ENCODE peak calls at places on chromosomes 11 and 22, in six cellular contexts. X is A549, F is IMR-90, L is GM12878, I is K562, W is HepG2. Z is an unnamed sample.
A peak's percentile ranks its signal among the peaks of the same experiment; 100 is the strongest.

GRCh38 chr11:117096140-117096972 is 1.9 kb downstream of the SIK3 start:
- DNase-seq in X (peak; percentile 56), F (no peak), L (peak; percentile 77), I (no peak), W (peak; percentile 78), Z (no peak)

GRCh38 chr22:20233351-20234313 is 34.5 kb downstream of the RTN4R start:
- DNase-seq in X (no peak), F (no peak), L (no peak), I (no peak), W (no peak), Z (no peak)

GRCh38 chr11:7154881-7155344 is 66.1 kb downstream of the RBMXL2 start:
- DNase-seq in X (no peak), F (no peak), L (no peak), I (no peak), W (no peak), Z (no peak)

GRCh38 chr11:74373382-74373781 is 24.9 kb downstream of the PGM2L1 start:
- DNase-seq in X (no peak), F (peak; percentile 44), L (no peak), I (no peak), W (no peak), Z (no peak)

GRCh38 chr11:126190792-126191191 is 20.7 kb downstream of the RPUSD4 start:
- DNase-seq in X (no peak), F (no peak), L (no peak), I (no peak), W (no peak), Z (no peak)

GRCh38 chr11:122897606-122898210 is 15.1 kb downstream of the JHY start:
- DNase-seq in X (no peak), F (peak; percentile 68), L (no peak), I (no peak), W (no peak), Z (no peak)

GRCh38 chr11:12207384-12208150 is 97.2 kb downstream of the MICAL2 start:
- DNase-seq in X (no peak), F (peak; percentile 86), L (no peak), I (no peak), W (no peak), Z (no peak)

GRCh38 chr11:81278986-81279385 is 1454.7 kb downstream of the FAM181B start:
- DNase-seq in X (no peak), F (no peak), L (no peak), I (no peak), W (no peak), Z (no peak)

GRCh38 chr11:117194267-117194666 is 4.9 kb upstream of the TAGLN start:
- DNase-seq in X (no peak), F (no peak), L (no peak), I (no peak), W (no peak), Z (no peak)

GRCh38 chr11:111737180-111737876 is 28.9 kb downstream of the PPP2R1B start:
- DNase-seq in X (no peak), F (no peak), L (no peak), I (no peak), W (no peak), Z (no peak)

GRCh38 chr11:120168960-120169681 is 31.2 kb upstream of the TRIM29 start:
- DNase-seq in X (peak; percentile 54), F (peak; percentile 45), L (no peak), I (peak; percentile 90), W (peak; percentile 30), Z (peak; percentile 86)

GRCh38 chr11:102361100-102362021 is 14.3 kb downstream of the BIRC2 start:
- DNase-seq in X (no peak), F (peak; percentile 17), L (peak; percentile 74), I (no peak), W (no peak), Z (no peak)
- TF ChIP-seq BHLHE40 in X (no peak), F (no peak), L (no peak), I (no peak), W (no peak), Z (no peak)

GRCh38 chr11:130133716-130134115 is 25.9 kb upstream of the ST14 start:
- DNase-seq in X (no peak), F (no peak), L (no peak), I (no peak), W (no peak), Z (no peak)
- TF ChIP-seq BHLHE40 in X (no peak), F (no peak), L (no peak), I (no peak), W (no peak), Z (no peak)

GRCh38 chr11:124896821-124897391 is 759 bp downstream of the ROBO4 start:
- DNase-seq in X (no peak), F (no peak), L (no peak), I (no peak), W (no peak), Z (no peak)

GRCh38 chr11:124899376-124900145 is 1.9 kb upstream of the ROBO4 start:
- DNase-seq in X (no peak), F (no peak), L (no peak), I (no peak), W (no peak), Z (no peak)

GRCh38 chr11:124897681-124898680 is at the start of gene ROBO4:
- DNase-seq in X (no peak), F (peak; percentile 94), L (no peak), I (no peak), W (peak; percentile 22), Z (no peak)

GRCh38 chr11:124900464-124900863 is 2.8 kb upstream of the ROBO4 start:
- DNase-seq in X (peak; percentile 49), F (peak; percentile 93), L (no peak), I (no peak), W (peak; percentile 25), Z (no peak)

DNA sequence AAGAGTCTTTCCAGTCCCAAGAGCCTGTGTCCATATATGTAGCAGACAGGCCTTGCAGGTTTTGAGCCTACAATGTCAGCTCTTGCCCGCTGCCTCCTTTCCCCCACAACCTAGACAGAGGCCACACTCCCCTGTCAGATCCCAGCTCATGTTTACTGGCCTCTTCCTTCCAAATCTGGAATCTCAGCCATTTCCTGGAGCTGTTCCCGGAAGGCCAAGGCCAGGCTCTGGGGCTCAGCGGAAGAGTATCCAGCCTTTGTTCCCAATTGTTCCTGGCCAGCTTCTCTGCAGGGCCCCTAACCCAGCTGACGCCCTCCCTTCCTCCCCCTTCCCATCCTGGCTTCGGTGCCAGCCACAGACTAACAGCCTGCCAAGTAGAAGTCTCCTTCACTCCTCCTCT is 1.0 kb upstream of the ROBO4 start:
- DNase-seq in X (no peak), F (no peak), L (no peak), I (no peak), W (peak; percentile 44), Z (no peak)
- TF ChIP-seq BHLHE40 in X (no peak), F (no peak), L (no peak), I (no peak), W (no peak), Z (no peak)

GRCh38 chr22:35352214-35353111 is 28.4 kb upstream of the HMOX1 start:
- DNase-seq in X (peak; percentile 50), F (no peak), L (no peak), I (no peak), W (peak; percentile 45), Z (no peak)

GRCh38 chr22:35354068-35354467 is 26.8 kb upstream of the HMOX1 start:
- DNase-seq in X (no peak), F (no peak), L (no peak), I (no peak), W (no peak), Z (no peak)

GRCh38 chr22:35350539-35351503 is 30.1 kb upstream of the HMOX1 start:
- DNase-seq in X (peak; percentile 91), F (peak; percentile 89), L (peak; percentile 58), I (peak; percentile 93), W (peak; percentile 79), Z (peak; percentile 98)

GRCh38 chr22:35355744-35356420 is 25.0 kb upstream of the HMOX1 start:
- DNase-seq in X (no peak), F (peak; percentile 23), L (no peak), I (no peak), W (no peak), Z (no peak)

DNA sequence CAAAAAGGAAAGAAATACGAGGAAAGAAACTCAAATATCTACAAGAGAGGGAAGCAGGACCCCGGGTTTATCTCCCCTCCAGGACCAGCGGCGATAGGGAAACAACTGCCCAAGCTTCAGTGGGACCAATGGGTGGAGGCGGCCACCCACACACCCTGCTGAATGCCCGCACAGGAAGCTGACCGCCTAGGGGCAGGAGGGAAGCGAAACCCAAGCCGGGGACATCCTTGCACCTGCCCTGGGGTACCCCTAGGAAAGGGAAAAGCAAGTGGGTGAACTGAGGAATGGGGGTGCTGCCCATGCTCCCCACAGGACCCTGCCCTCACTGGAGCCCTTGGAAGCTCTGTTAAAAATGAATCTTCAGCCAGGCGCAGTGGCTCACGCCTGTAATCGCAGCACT is 27.6 kb upstream of the HMOX1 start:
- DNase-seq in X (no peak), F (no peak), L (no peak), I (no peak), W (no peak), Z (no peak)
- TF ChIP-seq BHLHE40 in X (no peak), F (no peak), L (peak; percentile 51), I (no peak), W (no peak), Z (no peak)

DNA sequence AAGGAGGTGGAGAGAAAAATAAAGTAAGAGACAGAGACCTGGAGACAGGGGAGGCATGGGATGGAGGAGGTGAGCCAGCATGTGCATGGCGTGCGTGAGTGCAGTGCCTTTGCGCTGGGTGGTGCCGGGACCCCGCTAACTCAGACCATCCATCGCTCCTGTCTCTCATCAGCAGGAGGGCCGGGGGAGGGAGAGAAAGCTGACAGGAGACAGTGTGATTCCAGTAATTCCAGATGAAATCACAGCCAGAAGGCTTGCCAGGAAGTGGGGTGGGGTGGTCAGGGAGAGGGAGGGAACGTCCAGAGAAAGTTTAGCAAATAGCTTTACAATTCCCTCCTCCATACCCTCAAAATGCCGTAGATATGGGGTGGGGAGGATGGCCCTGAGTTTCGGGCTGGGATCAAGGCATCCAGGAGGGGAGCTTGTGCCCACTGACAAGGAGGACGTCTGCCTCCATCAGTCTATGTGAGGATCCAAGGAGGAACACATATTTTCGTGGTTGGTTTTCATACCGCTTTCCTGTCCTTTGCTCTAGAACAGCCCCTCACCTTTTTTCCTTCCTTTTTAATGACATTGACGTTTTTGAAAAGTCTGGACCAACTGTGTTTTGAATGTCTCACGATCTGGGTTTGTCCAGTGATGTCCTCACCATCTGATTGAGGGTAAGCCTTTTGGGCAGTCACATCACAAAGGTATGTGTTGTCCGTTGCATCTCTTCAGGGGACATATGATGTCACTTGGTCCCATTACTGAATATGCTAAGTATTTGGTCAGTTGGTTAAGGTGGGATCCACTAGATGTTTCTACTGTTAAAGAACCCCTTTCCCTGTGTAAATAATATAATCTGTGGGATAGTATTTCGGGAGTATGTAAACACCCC is 567.3 kb downstream of the MIAT start:
- DNase-seq in X (no peak), F (peak; percentile 36), L (no peak), I (no peak), W (no peak), Z (no peak)
- TF ChIP-seq BHLHE40 in X (no peak), F (no peak), L (no peak), I (no peak), W (no peak), Z (no peak)

GRCh38 chr11:23957309-23957708 is 539.5 kb upstream of the LUZP2 start:
- DNase-seq in X (no peak), F (peak; percentile 65), L (no peak), I (no peak), W (no peak), Z (no peak)
- TF ChIP-seq BHLHE40 in X (no peak), F (no peak), L (no peak), I (no peak), W (no peak), Z (no peak)